ENCODE peak calls at places on chromosomes 3 and 15, in five cellular contexts. A, Y, V, H and F are unnamed samples.

GRCh38 chr15:55824857-55825613 is 82.1 kb upstream of the PRTG start:
- DNase-seq in A (no peak), Y (no peak), V (no peak), H (no peak), F (no peak)

GRCh38 chr3:23959147-23959900 is 14.2 kb downstream of the NR1D2 start:
- DNase-seq in A (no peak), Y (peak), V (no peak), H (no peak), F (no peak)

GRCh38 chr3:94009612-94010011 is 18.8 kb downstream of the STX19 start:
- DNase-seq in A (no peak), Y (no peak), V (no peak), H (no peak), F (no peak)

GRCh38 chr3:70539908-70540307 is 227.5 kb upstream of the MDFIC2 start:
- DNase-seq in A (no peak), Y (no peak), V (no peak), H (no peak), F (no peak)

GRCh38 chr15:88703533-88703932 is 64.7 kb downstream of the ISG20 start:
- DNase-seq in A (no peak), Y (no peak), V (no peak), H (no peak), F (no peak)

GRCh38 chr3:103810167-103810566 is 1375.4 kb downstream of the ZPLD1 start:
- DNase-seq in A (no peak), Y (no peak), V (no peak), H (no peak), F (no peak)

GRCh38 chr3:153829596-153830170 is 291.5 kb upstream of the ARHGEF26 start:
- DNase-seq in A (no peak), Y (no peak), V (no peak), H (no peak), F (no peak)

GRCh38 chr3:48151807-48152427 is 36.3 kb downstream of the CDC25A start:
- DNase-seq in A (no peak), Y (no peak), V (no peak), H (no peak), F (no peak)

GRCh38 chr15:75347222-75348033 is 589 bp downstream of the NEIL1 start:
- DNase-seq in A (peak), Y (peak), V (peak), H (peak), F (peak)

GRCh38 chr15:45161666-45162065 is 26.1 kb downstream of the SHF start:
- DNase-seq in A (no peak), Y (no peak), V (no peak), H (no peak), F (no peak)

GRCh38 chr15:85897818-85898717 is 103.3 kb upstream of the KLHL25 start:
- DNase-seq in A (no peak), Y (no peak), V (no peak), H (no peak), F (no peak)

GRCh38 chr3:143063018-143063417 is 56.6 kb upstream of the CHST2 start:
- DNase-seq in A (no peak), Y (no peak), V (no peak), H (no peak), F (no peak)

GRCh38 chr3:20225769-20226168 is 39.8 kb upstream of the SGO1 start:
- DNase-seq in A (no peak), Y (no peak), V (no peak), H (no peak), F (no peak)

GRCh38 chr15:99616773-99617342 is 51.1 kb downstream of the MEF2A start:
- DNase-seq in A (no peak), Y (no peak), V (no peak), H (no peak), F (no peak)

GRCh38 chr3:60160105-60160791 is 1091.0 kb downstream of the FHIT start:
- DNase-seq in A (no peak), Y (no peak), V (no peak), H (no peak), F (no peak)

GRCh38 chr15:43329222-43329959 is 982 bp downstream of the LCMT2 start:
- DNase-seq in A (peak), Y (no peak), V (peak), H (no peak), F (peak)

GRCh38 chr3:65814883-65815578 is 223.7 kb downstream of the MAGI1 start:
- DNase-seq in A (no peak), Y (no peak), V (no peak), H (no peak), F (no peak)

GRCh38 chr3:56796202-56796601 is 5.5 kb downstream of the ARHGEF3 start:
- DNase-seq in A (no peak), Y (peak), V (no peak), H (no peak), F (no peak)

GRCh38 chr3:175573226-175573625 is 714.1 kb downstream of the NAALADL2 start:
- DNase-seq in A (no peak), Y (no peak), V (no peak), H (no peak), F (no peak)

GRCh38 chr3:117820900-117821299 is 1111.3 kb downstream of the TUSC7 start:
- DNase-seq in A (no peak), Y (no peak), V (no peak), H (no peak), F (no peak)

GRCh38 chr3:43489918-43490317 is 131.9 kb downstream of the ANO10 start:
- DNase-seq in A (no peak), Y (no peak), V (no peak), H (no peak), F (no peak)

GRCh38 chr3:134751831-134752230 is 43.2 kb upstream of the EPHB1 start:
- DNase-seq in A (no peak), Y (no peak), V (no peak), H (no peak), F (peak)

GRCh38 chr15:36370735-36371115 is 208.7 kb upstream of the CDIN1 start:
- DNase-seq in A (no peak), Y (no peak), V (no peak), H (no peak), F (no peak)

GRCh38 chr3:132183811-132184210 is 133.4 kb upstream of the ACP3 start:
- DNase-seq in A (no peak), Y (no peak), V (no peak), H (no peak), F (no peak)

GRCh38 chr3:197181751-197182150 is 116.7 kb downstream of the DLG1 start:
- DNase-seq in A (no peak), Y (no peak), V (no peak), H (no peak), F (peak)

GRCh38 chr3:116057403-116058006 is 387.8 kb downstream of the LSAMP start:
- DNase-seq in A (no peak), Y (no peak), V (no peak), H (no peak), F (no peak)

GRCh38 chr3:119194237-119195150 is 21.1 kb downstream of the UPK1B start:
- DNase-seq in A (no peak), Y (no peak), V (no peak), H (no peak), F (no peak)

GRCh38 chr3:197532388-197532787 is 23.4 kb downstream of the BDH1 start:
- DNase-seq in A (no peak), Y (no peak), V (no peak), H (no peak), F (no peak)

GRCh38 chr15:31296304-31297220 is 30.1 kb upstream of the KLF13 start:
- DNase-seq in A (peak), Y (no peak), V (peak), H (no peak), F (peak)

DNA sequence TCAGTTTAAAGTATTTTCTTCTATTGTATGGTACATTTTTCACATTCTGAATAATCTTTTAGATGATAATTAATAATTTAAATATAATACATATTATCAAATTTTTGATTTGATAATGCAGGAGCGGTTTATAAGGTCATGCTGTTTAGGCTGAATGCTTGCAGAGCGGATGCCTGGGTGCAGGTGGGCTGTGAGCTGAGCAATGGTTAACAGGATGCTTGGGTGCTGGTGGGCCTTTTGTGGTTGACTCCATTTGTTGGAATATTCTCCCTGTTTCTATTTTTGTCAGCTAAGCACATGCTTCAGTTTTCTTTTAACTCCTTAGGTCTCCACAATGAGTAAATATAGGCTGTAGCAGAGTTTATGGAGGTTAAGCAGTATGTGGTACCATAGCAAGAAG is 1549.3 kb downstream of the OTOL1 start:
- DNase-seq in A (no peak), Y (no peak), V (no peak), H (no peak), F (no peak)
- TF ChIP-seq CTCF in A (no peak), Y (no peak), V (no peak), H (no peak), F (no peak)

DNA sequence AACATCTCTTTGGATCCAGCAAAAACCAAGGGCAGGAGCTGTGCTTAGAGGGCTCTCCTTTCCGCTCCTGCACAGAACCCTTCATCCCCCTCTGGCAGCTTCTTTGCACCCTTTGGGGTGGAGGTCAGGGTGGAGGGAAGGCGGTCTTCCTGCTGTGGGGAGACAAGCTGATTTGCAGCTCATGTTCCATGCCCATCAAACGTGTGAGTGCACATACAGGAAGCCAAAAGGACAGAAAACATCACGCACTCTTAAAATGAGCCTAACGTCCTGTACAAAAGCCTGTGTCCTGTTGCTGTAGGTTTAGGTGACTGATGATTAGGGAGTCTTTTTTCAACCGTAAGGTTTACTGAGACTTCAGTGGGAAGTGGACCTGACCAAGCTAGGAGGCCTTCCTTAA is 195.2 kb downstream of the PLCL2 start:
- DNase-seq in A (no peak), Y (no peak), V (no peak), H (no peak), F (no peak)
- TF ChIP-seq CTCF in A (no peak), Y (no peak), V (no peak), H (no peak), F (no peak)

GRCh38 chr3:81760924-81761903 is at the start of gene GBE1:
- DNase-seq in A (peak), Y (peak), V (peak), H (peak), F (peak)

GRCh38 chr3:81760215-81760614 is 1.2 kb downstream of the GBE1 start:
- DNase-seq in A (no peak), Y (no peak), V (no peak), H (no peak), F (no peak)

GRCh38 chr3:81765425-81765824 is 4.0 kb upstream of the GBE1 start:
- DNase-seq in A (no peak), Y (no peak), V (no peak), H (no peak), F (no peak)

GRCh38 chr3:81764665-81765064 is 3.2 kb upstream of the GBE1 start:
- DNase-seq in A (no peak), Y (no peak), V (no peak), H (no peak), F (no peak)

GRCh38 chr3:81761904-81762565 is 590 bp upstream of the GBE1 start:
- DNase-seq in A (no peak), Y (no peak), V (no peak), H (no peak), F (no peak)
- TF ChIP-seq CTCF in A (no peak), Y (no peak), V (no peak), H (no peak), F (no peak)

GRCh38 chr3:44562147-44562546 is 7.2 kb downstream of the ZKSCAN7 start:
- DNase-seq in A (no peak), Y (no peak), V (no peak), H (no peak), F (no peak)

GRCh38 chr3:44557074-44557473 is 2.1 kb downstream of the ZKSCAN7 start:
- DNase-seq in A (no peak), Y (no peak), V (no peak), H (no peak), F (no peak)

GRCh38 chr3:44555753-44556152 is 760 bp downstream of the ZKSCAN7 start:
- DNase-seq in A (no peak), Y (no peak), V (no peak), H (no peak), F (no peak)

DNA sequence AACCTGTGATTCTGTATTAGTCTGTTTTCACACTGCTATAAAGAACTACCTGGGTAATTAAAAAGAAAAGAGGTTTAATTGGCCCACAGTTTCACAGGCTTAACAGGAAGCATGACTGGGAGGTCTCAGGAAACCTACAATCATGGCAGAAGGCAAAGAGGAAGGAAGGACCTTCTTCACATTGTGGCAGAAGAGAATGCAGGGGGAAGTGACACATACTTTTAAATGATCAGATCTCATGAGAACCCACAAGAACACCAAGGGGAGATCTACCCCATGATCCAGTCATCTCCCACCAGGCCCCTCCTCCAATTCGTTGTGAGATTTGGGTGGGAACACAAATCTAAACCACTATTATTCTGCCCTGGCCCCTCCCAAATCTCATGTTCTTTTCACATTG is 6.1 kb downstream of the ZKSCAN7 start:
- DNase-seq in A (no peak), Y (no peak), V (no peak), H (no peak), F (no peak)
- TF ChIP-seq CTCF in A (no peak), Y (no peak), V (no peak), H (no peak), F (no peak)